ENCODE peak calls at places on chromosomes 1 and 21, in six cellular contexts. W is lower lobe of right lung, Q is aorta, S is small intestine, D is ovary, R is transverse colon. V is an unnamed sample.

GRCh38 chr1:50700226-50701020 is 259.6 kb downstream of the FAF1 start:
- DNase-seq in W (no peak), Q (no peak), S (no peak), D (no peak), R (no peak), V (no peak)

GRCh38 chr1:89516055-89516454 is 8.6 kb upstream of the LRRC8B start:
- DNase-seq in W (no peak), Q (no peak), S (no peak), D (no peak), R (no peak), V (no peak)

GRCh38 chr1:169497317-169497716 is 11.6 kb upstream of the SLC19A2 start:
- DNase-seq in W (no peak), Q (no peak), S (no peak), D (no peak), R (no peak), V (no peak)

GRCh38 chr1:40451238-40451585 is 936 bp downstream of the ZFP69B start:
- DNase-seq in W (no peak), Q (no peak), S (no peak), D (no peak), R (no peak), V (no peak)

GRCh38 chr1:203475012-203475981 is at the start of gene PRELP:
- DNase-seq in W (no peak), Q (peak; percentile 63), S (peak; percentile 37), D (peak; percentile 87), R (peak; percentile 54), V (no peak)

GRCh38 chr1:154791292-154792278 is 78.5 kb downstream of the KCNN3 start:
- DNase-seq in W (no peak), Q (no peak), S (peak; percentile 43), D (no peak), R (peak; percentile 70), V (no peak)

GRCh38 chr1:9413143-9413876 is 120.6 kb downstream of the SPSB1 start:
- DNase-seq in W (peak; percentile 58), Q (peak; percentile 87), S (peak; percentile 74), D (peak; percentile 86), R (peak; percentile 66), V (peak; percentile 69)

GRCh38 chr1:24283326-24284155 is 35.6 kb upstream of the GRHL3 start:
- DNase-seq in W (no peak), Q (no peak), S (peak; percentile 31), D (no peak), R (no peak), V (no peak)

GRCh38 chr1:46614604-46614984 is 2.0 kb downstream of the MOB3C start:
- DNase-seq in W (no peak), Q (no peak), S (no peak), D (no peak), R (no peak), V (no peak)

GRCh38 chr1:70675737-70676156 is 264.7 kb downstream of the CTH start:
- DNase-seq in W (no peak), Q (no peak), S (no peak), D (no peak), R (no peak), V (no peak)

GRCh38 chr1:95650631-95651030 is 416.6 kb downstream of the RWDD3 start:
- DNase-seq in W (no peak), Q (no peak), S (no peak), D (no peak), R (no peak), V (no peak)

GRCh38 chr1:73626326-73626725 is 571.6 kb downstream of the LRRIQ3 start:
- DNase-seq in W (no peak), Q (no peak), S (no peak), D (no peak), R (no peak), V (no peak)

GRCh38 chr1:34786521-34787325 is 5.7 kb downstream of the GJB3 start:
- DNase-seq in W (peak; percentile 77), Q (peak; percentile 82), S (peak; percentile 75), D (peak; percentile 66), R (peak; percentile 86), V (no peak)

GRCh38 chr1:27575861-27576331 is 28.0 kb downstream of the AHDC1 start:
- DNase-seq in W (peak; percentile 84), Q (peak; percentile 87), S (peak; percentile 35), D (peak; percentile 78), R (peak; percentile 68), V (peak; percentile 90)

GRCh38 chr1:202069670-202070069 is 53.0 kb upstream of the GPR37L1 start:
- DNase-seq in W (no peak), Q (no peak), S (peak; percentile 52), D (no peak), R (no peak), V (no peak)

GRCh38 chr1:233916706-233917105 is 12.2 kb downstream of the SLC35F3 start:
- DNase-seq in W (no peak), Q (no peak), S (no peak), D (no peak), R (no peak), V (no peak)

GRCh38 chr1:8133657-8134430 is 107.7 kb upstream of the ERRFI1 start:
- DNase-seq in W (no peak), Q (peak; percentile 84), S (no peak), D (peak; percentile 90), R (peak; percentile 63), V (no peak)

GRCh38 chr21:16193758-16194606 is 464.2 kb downstream of the USP25 start:
- DNase-seq in W (peak; percentile 61), Q (peak; percentile 71), S (no peak), D (peak; percentile 67), R (peak; percentile 12), V (peak; percentile 73)

GRCh38 chr1:8687053-8687452 is 130.4 kb downstream of the RERE start:
- DNase-seq in W (peak; percentile 48), Q (no peak), S (peak; percentile 26), D (no peak), R (peak; percentile 40), V (no peak)

GRCh38 chr1:76065212-76065611 is 9.3 kb upstream of the ST6GALNAC3 start:
- DNase-seq in W (no peak), Q (no peak), S (no peak), D (no peak), R (no peak), V (no peak)

GRCh38 chr1:186503210-186503609 is 42.3 kb upstream of the PDC start:
- DNase-seq in W (no peak), Q (no peak), S (no peak), D (no peak), R (no peak), V (no peak)

GRCh38 chr1:197614916-197615692 is 160.2 kb downstream of the DENND1B start:
- DNase-seq in W (no peak), Q (no peak), S (peak; percentile 56), D (no peak), R (peak; percentile 19), V (no peak)

GRCh38 chr1:233908092-233908491 is 3.6 kb downstream of the SLC35F3 start:
- DNase-seq in W (no peak), Q (no peak), S (no peak), D (no peak), R (no peak), V (no peak)

GRCh38 chr1:29973406-29973805 is 737.1 kb downstream of the PTPRU start:
- DNase-seq in W (no peak), Q (no peak), S (no peak), D (no peak), R (no peak), V (no peak)

GRCh38 chr1:243474384-243474851 is 218.6 kb downstream of the SDCCAG8 start:
- DNase-seq in W (no peak), Q (no peak), S (no peak), D (no peak), R (no peak), V (no peak)

GRCh38 chr1:111205724-111206070 is 5.3 kb upstream of the DENND2D start:
- DNase-seq in W (no peak), Q (no peak), S (no peak), D (no peak), R (no peak), V (no peak)

GRCh38 chr1:160743266-160743665 is 4.2 kb downstream of the SLAMF7 start:
- DNase-seq in W (no peak), Q (no peak), S (no peak), D (no peak), R (no peak), V (no peak)

GRCh38 chr21:39537571-39537970 is 75.2 kb upstream of the B3GALT5 start:
- DNase-seq in W (no peak), Q (no peak), S (no peak), D (no peak), R (no peak), V (no peak)
- H3K9me3 ChIP-seq in W (no peaks in the 10 kb centered on the region), Q (no peaks in the 10 kb centered on the region), S (no peaks in the 10 kb centered on the region), D (no peaks in the 10 kb centered on the region), R (no peaks in the 10 kb centered on the region), V (no peaks in the 10 kb centered on the region)

GRCh38 chr1:85579619-85580018 is 942 bp upstream of the CCN1 start:
- DNase-seq in W (no peak), Q (peak; percentile 60), S (no peak), D (peak; percentile 37), R (no peak), V (no peak)
- H3K4me3 ChIP-seq in W (peak overlapping the region; percentile 67), Q (peak overlapping the region; percentile 28), S (no peak overlapping the region), D (peak overlapping the region; percentile 87), R (peak overlapping the region; percentile 68), V (peak overlapping the region; percentile 43)

GRCh38 chr21:37833301-37833700 is 83.0 kb downstream of the KCNJ6 start:
- DNase-seq in W (no peak), Q (no peak), S (no peak), D (no peak), R (no peak), V (no peak)

GRCh38 chr21:37829043-37829442 is 87.2 kb downstream of the KCNJ6 start:
- DNase-seq in W (no peak), Q (no peak), S (no peak), D (no peak), R (peak; percentile 36), V (no peak)

GRCh38 chr21:37827878-37828277 is 88.4 kb downstream of the KCNJ6 start:
- DNase-seq in W (no peak), Q (no peak), S (peak; percentile 73), D (no peak), R (peak; percentile 44), V (no peak)

GRCh38 chr21:37828515-37828914 is 87.7 kb downstream of the KCNJ6 start:
- DNase-seq in W (no peak), Q (no peak), S (no peak), D (no peak), R (no peak), V (no peak)

GRCh38 chr21:37829447-37829846 is 86.8 kb downstream of the KCNJ6 start:
- DNase-seq in W (no peak), Q (no peak), S (peak; percentile 91), D (no peak), R (peak; percentile 76), V (no peak)
- H3K27ac ChIP-seq in W (no peak overlapping the region), Q (no peak overlapping the region), S (no peak overlapping the region), D (no peak overlapping the region), R (peak overlapping the region; percentile 59), V (no peak overlapping the region)

GRCh38 chr1:247043406-247043805 is 35.2 kb downstream of the ZNF670 start:
- DNase-seq in W (no peak), Q (no peak), S (no peak), D (no peak), R (no peak), V (no peak)
- H3K9me3 ChIP-seq in W (peaks cover 88% of the 10 kb centered on the region), Q (peaks cover 21% of the 10 kb centered on the region), S (peaks cover 6% of the 10 kb centered on the region), D (peaks cover 3% of the 10 kb centered on the region), R (peaks cover 56% of the 10 kb centered on the region), V (peaks cover 11% of the 10 kb centered on the region)

DNA sequence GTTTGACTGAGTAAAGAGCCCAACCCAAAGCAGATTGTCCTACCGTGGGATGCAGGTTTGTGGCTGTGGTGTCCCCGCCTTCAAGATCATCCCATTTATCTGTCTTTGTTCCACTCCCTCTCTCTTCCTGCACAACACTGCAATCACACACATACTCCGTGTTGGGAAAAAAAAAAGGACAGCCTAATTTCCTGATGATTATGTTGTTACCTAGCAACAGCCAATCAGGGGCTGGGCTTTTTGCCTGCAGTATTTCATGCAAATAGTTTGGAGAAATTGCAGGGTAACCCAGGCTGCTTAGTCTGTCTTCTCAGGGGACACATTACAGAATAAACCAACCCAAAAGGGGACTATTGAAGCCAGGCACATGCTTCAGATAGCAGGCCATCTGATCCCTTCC is 38.3 kb downstream of the PHC2 start:
- DNase-seq in W (no peak), Q (no peak), S (peak; percentile 11), D (no peak), R (no peak), V (no peak)
- H3K4me3 ChIP-seq in W (no peak overlapping the region), Q (no peak overlapping the region), S (no peak overlapping the region), D (no peak overlapping the region), R (no peak overlapping the region), V (no peak overlapping the region)